ENCODE peak calls at places on chromosomes 3 and 15, in five cellular contexts. D, E, H, O and Z are unnamed samples.

GRCh38 chr15:68114840-68115239 is 60.7 kb downstream of the PIAS1 start:
- DNase-seq in D (no peak), E (no peak), H (no peak), O (no peak), Z (no peak)

GRCh38 chr3:105006164-105006563 is 360.5 kb upstream of the ALCAM start:
- DNase-seq in D (no peak), E (no peak), H (no peak), O (no peak), Z (no peak)

GRCh38 chr15:79967331-79968182 is 3.4 kb downstream of the BCL2A1 start:
- DNase-seq in D (no peak), E (no peak), H (peak), O (no peak), Z (no peak)

GRCh38 chr3:56812749-56813655 is 11.3 kb upstream of the ARHGEF3 start:
- DNase-seq in D (no peak), E (no peak), H (no peak), O (peak), Z (no peak)

GRCh38 chr3:195133462-195133861 is 137.5 kb downstream of the XXYLT1 start:
- DNase-seq in D (peak), E (no peak), H (peak), O (peak), Z (no peak)

GRCh38 chr3:134667956-134668355 is 17.1 kb upstream of the KY start:
- DNase-seq in D (no peak), E (no peak), H (no peak), O (no peak), Z (no peak)

GRCh38 chr3:14490831-14491230 is 49.3 kb downstream of the GRIP2 start:
- DNase-seq in D (no peak), E (no peak), H (no peak), O (no peak), Z (no peak)

GRCh38 chr3:27714692-27715453 is 7.2 kb downstream of the EOMES start:
- DNase-seq in D (no peak), E (no peak), H (peak), O (no peak), Z (peak)

GRCh38 chr3:171044384-171044783 is 17.9 kb upstream of the SLC2A2 start:
- DNase-seq in D (no peak), E (no peak), H (no peak), O (no peak), Z (no peak)

GRCh38 chr3:99645277-99646106 is 7.1 kb downstream of the COL8A1 start:
- DNase-seq in D (no peak), E (no peak), H (no peak), O (peak), Z (no peak)

GRCh38 chr3:191624299-191624698 is 163.3 kb downstream of the PYDC2 start:
- DNase-seq in D (no peak), E (no peak), H (no peak), O (no peak), Z (no peak)

GRCh38 chr3:17055374-17056276 is 170.9 kb downstream of the PLCL2 start:
- DNase-seq in D (no peak), E (no peak), H (no peak), O (peak), Z (no peak)